ENCODE peak calls at places on chromosome 12, in eight cellular contexts. K is cardiac fibroblast, L is colonic mucosa, F is H9, T is DND-41, I is AG10803, X is WTC11, C is lower lobe of right lung. Q is an unnamed sample.

GRCh38 chr12:60402996-60403395 is 807.2 kb downstream of the SLC16A7 start:
- DNase-seq in K (no peak), L (no peak), F (no peak), T (no peak), I (no peak), X (no peak), C (no peak), Q (no peak)

GRCh38 chr12:99110866-99111265 is 465.8 kb downstream of the APAF1 start:
- DNase-seq in K (no peak), L (no peak), F (no peak), T (no peak), I (no peak), X (no peak), C (no peak), Q (no peak)

GRCh38 chr12:129559756-129560155 is 344.1 kb downstream of the TMEM132D start:
- DNase-seq in K (no peak), L (no peak), F (no peak), T (no peak), I (no peak), X (no peak), C (no peak), Q (no peak)

GRCh38 chr12:78887008-78887407 is 22.4 kb downstream of the SYT1 start:
- DNase-seq in K (peak), L (no peak), F (no peak), T (no peak), I (peak), X (no peak), C (no peak), Q (no peak)

GRCh38 chr12:31021809-31022492 is 51.7 kb upstream of the DDX11 start:
- DNase-seq in K (no peak), L (no peak), F (no peak), T (no peak), I (no peak), X (no peak), C (no peak), Q (no peak)

GRCh38 chr12:13254311-13254710 is 57.8 kb downstream of the EMP1 start:
- DNase-seq in K (no peak), L (no peak), F (no peak), T (no peak), I (no peak), X (no peak), C (no peak), Q (no peak)

GRCh38 chr12:74285773-74286172 is 251.9 kb upstream of the ATXN7L3B start:
- DNase-seq in K (no peak), L (no peak), F (no peak), T (no peak), I (no peak), X (no peak), C (no peak), Q (no peak)

GRCh38 chr12:109719123-109720022 is 5.7 kb downstream of the FAM222A start:
- DNase-seq in K (no peak), L (no peak), F (peak), T (no peak), I (no peak), X (peak), C (no peak), Q (no peak)

GRCh38 chr12:132776816-132777568 is 15.4 kb upstream of the ANKLE2 start:
- DNase-seq in K (peak), L (no peak), F (no peak), T (no peak), I (no peak), X (no peak), C (no peak), Q (no peak)

GRCh38 chr12:113142173-113142885 is 6.8 kb upstream of the RASAL1 start:
- DNase-seq in K (no peak), L (peak), F (no peak), T (no peak), I (no peak), X (no peak), C (peak), Q (no peak)

GRCh38 chr12:1373887-1374286 is 220.5 kb downstream of the FBXL14 start:
- DNase-seq in K (peak), L (no peak), F (no peak), T (no peak), I (peak), X (no peak), C (no peak), Q (no peak)

GRCh38 chr12:114767906-114768697 is 84.1 kb upstream of the TBX3 start:
- DNase-seq in K (peak), L (no peak), F (no peak), T (no peak), I (no peak), X (peak), C (no peak), Q (no peak)

GRCh38 chr12:1922985-1923384 is 4.5 kb upstream of the CACNA2D4 start:
- DNase-seq in K (no peak), L (peak), F (peak), T (no peak), I (no peak), X (no peak), C (peak), Q (no peak)

GRCh38 chr12:29241821-29242591 is 92.9 kb downstream of the FAR2 start:
- DNase-seq in K (peak), L (peak), F (no peak), T (no peak), I (peak), X (no peak), C (no peak), Q (no peak)

GRCh38 chr12:95258146-95258545 is 40.5 kb downstream of the VEZT start:
- DNase-seq in K (no peak), L (no peak), F (no peak), T (no peak), I (no peak), X (no peak), C (no peak), Q (no peak)

GRCh38 chr12:109677323-109677722 is 36.3 kb upstream of the FAM222A start:
- DNase-seq in K (no peak), L (no peak), F (no peak), T (no peak), I (no peak), X (no peak), C (no peak), Q (no peak)

GRCh38 chr12:65835256-65835655 is 11.0 kb downstream of the HMGA2 start:
- DNase-seq in K (no peak), L (no peak), F (no peak), T (no peak), I (no peak), X (no peak), C (no peak), Q (no peak)

GRCh38 chr12:105759172-105759571 is 379.6 kb downstream of the NUAK1 start:
- DNase-seq in K (no peak), L (no peak), F (no peak), T (no peak), I (no peak), X (no peak), C (no peak), Q (no peak)
- TF ChIP-seq CTCF in K (no peak), L (no peak), F (peak), T (no peak), I (no peak), X (no peak), C (no peak), Q (no peak)

DNA sequence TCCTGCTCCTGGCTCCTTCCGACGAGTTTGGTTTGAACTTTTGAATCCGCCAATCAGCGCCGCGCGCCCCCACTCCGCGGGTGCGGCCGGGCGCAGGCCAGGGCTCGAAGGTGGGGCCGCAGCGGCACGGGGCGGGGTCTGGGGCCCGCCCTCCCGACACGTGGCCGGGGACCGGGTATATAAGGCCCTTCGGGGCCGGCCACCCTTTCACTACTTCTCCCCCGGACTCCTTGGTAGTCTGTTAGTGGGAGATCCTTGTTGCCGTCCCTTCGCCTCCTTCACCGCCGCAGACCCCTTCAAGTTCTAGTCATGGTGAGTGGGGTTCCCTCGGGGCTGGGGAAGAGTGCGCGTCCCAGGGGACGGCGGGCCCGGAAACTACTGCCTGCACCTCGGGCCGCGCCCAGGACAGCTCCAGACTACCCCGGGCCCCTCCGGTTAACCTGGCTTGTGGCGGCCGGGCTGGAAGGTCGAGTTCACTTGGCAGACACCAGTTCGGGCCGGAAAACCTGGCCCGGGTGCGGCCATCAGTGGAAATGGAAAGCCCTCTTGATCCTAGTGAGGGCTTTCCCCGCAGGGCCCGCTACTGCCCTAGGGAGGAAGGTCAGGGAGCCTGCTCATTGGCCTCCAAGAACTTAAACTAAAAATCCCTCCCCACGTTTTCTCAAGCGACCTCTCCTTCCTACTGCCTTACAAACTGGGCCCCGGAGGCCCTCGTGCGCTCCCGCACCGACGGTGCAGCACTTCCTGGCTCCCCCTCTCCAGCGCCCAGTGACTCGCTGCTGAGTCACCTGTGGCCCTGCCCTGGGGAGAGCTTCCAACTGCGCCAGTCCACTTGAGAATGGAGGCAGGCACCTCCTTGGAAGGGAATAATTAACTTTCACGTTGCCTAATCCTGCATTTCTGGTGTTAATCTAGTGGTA is at the start of gene TUBA1C:
- DNase-seq in K (peak), L (peak), F (peak), T (peak), I (peak), X (peak), C (peak), Q (peak)
- TF ChIP-seq CTCF in K (peak), L (no peak), F (no peak), T (peak), I (no peak), X (no peak), C (peak), Q (no peak)

DNA sequence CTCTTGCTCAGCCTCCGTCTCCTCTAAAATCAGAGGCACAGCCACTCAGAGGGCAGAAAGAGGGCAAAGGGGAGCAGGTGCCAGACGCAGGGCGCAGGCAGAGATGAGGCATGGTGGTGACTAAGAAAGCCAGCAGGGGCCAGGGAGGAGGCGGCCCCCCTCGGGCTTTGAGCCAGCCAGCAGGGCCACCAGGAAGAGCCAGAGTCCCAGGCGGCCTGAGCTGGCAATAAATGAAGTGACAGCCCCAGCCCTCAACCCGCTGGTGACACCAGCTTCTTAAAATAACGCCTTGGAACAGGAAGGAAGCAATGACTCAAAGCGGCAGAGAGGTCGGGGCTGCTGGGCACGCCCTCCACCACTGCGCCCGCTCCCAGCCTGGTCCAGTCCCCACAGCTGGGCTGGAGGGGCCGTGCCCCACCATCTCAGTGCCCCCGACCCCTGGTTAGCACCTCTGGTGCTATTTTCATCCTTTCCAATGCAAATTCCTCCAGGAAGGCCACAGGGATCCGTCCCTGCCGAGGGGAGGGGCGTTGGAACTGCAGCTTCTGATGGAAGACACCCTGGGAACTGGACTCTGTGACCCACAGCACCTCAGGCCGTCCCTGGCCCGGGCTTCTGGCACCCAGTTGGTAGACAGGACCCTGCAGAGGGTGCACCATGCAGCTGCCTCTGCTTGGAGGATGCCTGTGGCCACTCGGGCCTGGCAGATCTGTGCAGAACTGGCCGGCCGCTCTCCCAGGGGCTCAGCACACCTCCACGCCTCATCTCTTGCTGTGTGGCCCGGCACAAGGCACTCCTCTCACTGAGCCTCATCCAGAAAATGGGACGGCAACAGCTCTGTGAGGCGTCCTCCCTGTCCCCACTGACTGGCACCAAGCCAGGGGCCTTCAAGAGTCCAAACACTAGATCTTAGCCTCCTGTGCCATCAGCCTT is 113.7 kb downstream of the NCOR2 start:
- DNase-seq in K (peak), L (peak), F (no peak), T (peak), I (peak), X (no peak), C (peak), Q (no peak)
- TF ChIP-seq CTCF in K (no peak), L (no peak), F (no peak), T (no peak), I (no peak), X (no peak), C (peak), Q (no peak)

DNA sequence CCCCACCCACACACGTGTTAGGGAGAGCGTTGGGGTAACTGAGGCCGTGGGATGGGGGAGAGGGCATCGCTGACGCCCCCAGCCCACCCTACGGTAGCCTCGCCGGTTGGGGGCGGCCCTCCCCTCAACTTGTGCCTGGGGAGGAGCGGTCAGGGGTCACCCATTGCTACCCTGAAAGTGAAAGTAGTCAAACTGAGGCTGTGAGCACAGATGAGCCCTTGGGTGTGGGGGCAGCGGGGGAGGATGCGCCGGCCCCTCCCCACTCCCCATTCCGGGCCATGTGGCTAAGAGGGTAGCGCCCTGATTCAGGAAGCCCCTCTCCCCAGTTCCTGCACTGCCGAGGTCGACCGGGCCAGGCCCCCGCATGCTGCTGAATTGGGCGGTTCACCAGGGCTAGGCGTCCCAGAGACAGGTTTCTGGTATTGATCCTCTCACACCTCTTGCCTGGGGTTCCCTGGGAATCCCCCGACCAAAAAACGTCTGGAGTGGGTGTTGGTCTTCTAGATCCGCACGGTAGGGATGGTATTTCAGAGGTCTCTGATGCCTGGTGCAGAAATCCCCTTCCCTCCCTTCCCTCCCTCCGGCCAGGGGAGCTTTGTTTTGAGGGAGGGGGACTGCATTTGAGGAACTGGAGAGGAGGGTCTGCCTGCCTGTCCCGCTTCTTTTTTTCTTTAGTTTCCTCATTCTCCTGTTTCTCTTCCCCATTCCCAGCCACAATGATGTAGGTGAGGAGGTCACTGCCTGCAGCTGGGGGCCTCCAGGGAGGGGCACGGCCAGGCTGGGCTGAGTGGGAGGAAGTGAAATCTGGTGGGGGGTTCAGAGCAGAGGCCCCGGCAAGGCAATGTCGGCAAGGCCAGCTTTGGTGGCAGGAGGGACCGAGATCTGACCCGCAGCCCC is 999 bp downstream of the SH2B3 start:
- DNase-seq in K (no peak), L (peak), F (no peak), T (peak), I (no peak), X (no peak), C (peak), Q (no peak)
- TF ChIP-seq CTCF in K (no peak), L (no peak), F (no peak), T (peak), I (no peak), X (no peak), C (no peak), Q (no peak)

GRCh38 chr12:85855305-85855704 is 18.8 kb upstream of the NTS start:
- DNase-seq in K (no peak), L (no peak), F (no peak), T (no peak), I (no peak), X (no peak), C (no peak), Q (no peak)

DNA sequence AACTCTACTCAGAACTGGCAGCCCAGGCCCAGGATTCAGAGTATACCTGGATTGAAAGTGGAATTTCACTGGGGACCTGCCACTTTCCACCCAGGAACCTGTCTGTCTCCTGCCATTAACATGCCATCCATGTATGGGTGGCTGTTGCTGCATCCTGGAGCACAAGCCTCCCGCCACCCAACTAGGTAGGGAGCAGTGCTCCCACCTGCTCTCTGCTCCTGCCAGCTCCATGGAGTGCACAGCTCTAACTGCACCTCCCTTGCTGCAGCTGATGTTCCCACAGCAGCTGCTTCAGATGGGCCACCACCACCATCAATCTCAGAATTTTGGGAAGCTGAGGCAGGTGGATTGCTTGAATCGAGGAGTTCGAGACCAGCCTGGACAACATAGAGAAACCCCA is 17.1 kb upstream of the NTS start:
- DNase-seq in K (no peak), L (no peak), F (no peak), T (no peak), I (no peak), X (no peak), C (no peak), Q (no peak)
- TF ChIP-seq CTCF in K (no peak), L (no peak), F (no peak), T (no peak), I (no peak), X (no peak), C (no peak), Q (no peak)

GRCh38 chr12:120687570-120688289 is 781 bp downstream of the MLEC start:
- DNase-seq in K (no peak), L (peak), F (no peak), T (peak), I (peak), X (peak), C (peak), Q (no peak)

GRCh38 chr12:120686151-120686689 is 729 bp upstream of the MLEC start:
- DNase-seq in K (peak), L (peak), F (peak), T (peak), I (peak), X (peak), C (peak), Q (peak)

GRCh38 chr12:120684523-120684932 is 2.4 kb upstream of the MLEC start:
- DNase-seq in K (no peak), L (no peak), F (no peak), T (no peak), I (peak), X (no peak), C (no peak), Q (no peak)

GRCh38 chr12:120688527-120689071 is 1.6 kb downstream of the MLEC start:
- DNase-seq in K (no peak), L (peak), F (no peak), T (no peak), I (peak), X (no peak), C (no peak), Q (no peak)

GRCh38 chr12:120686690-120687569 is at the start of gene MLEC:
- DNase-seq in K (peak), L (peak), F (peak), T (peak), I (peak), X (peak), C (peak), Q (peak)
- TF ChIP-seq CTCF in K (peak), L (no peak), F (peak), T (peak), I (no peak), X (no peak), C (peak), Q (no peak)

DNA sequence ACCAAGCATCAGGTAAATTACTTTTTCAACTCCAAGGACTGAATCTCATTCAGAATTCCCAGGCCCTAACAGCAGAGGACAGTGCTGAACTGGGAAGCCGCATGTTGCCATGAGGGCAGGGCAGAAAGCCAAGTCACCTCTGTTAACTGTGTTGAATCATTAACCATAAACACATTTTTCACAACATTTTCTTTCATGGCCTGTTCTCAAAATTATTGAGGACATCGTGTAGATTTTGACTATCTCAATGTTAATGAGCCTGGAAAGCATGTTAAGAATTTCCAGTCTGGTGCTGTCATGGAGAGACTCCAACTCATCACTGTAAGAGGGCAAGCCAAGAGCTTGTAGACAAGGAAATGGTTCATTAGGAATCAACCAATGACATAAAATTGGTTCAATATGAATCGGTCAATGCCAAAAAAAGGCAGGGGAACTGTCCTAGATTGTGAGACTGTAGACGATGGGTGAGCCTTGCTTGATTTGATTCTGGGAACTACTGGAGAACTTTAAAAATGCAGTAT is 33.7 kb downstream of the CPM start:
- DNase-seq in K (peak), L (peak), F (no peak), T (no peak), I (peak), X (no peak), C (peak), Q (no peak)
- TF ChIP-seq CTCF in K (peak), L (peak), F (peak), T (no peak), I (peak), X (no peak), C (peak), Q (peak)

GRCh38 chr12:124679533-124680371 is 112.3 kb upstream of the NCOR2 start:
- DNase-seq in K (no peak), L (peak), F (no peak), T (no peak), I (no peak), X (no peak), C (no peak), Q (no peak)
- TF ChIP-seq CTCF in K (no peak), L (no peak), F (no peak), T (no peak), I (no peak), X (no peak), C (no peak), Q (no peak)

DNA sequence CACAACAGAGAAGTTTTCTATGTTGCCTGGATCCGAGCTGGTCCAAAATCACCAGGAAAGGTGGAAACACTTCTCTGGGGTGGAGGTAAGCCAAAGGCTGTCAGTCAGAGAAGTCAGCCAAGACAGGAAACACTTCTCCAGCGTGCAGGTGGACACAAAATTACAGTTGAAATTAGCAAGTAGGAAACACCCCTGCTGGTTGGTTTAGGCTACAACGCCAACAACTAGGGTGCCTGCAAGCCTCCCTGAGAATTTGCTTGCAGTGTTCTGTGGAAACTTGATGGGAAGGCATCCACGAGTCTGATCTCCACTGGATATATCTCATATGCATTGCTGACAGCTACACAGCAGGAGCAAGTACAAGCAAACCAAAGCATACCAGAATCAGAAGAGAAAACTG is 600.5 kb downstream of the RERGL start:
- DNase-seq in K (no peak), L (no peak), F (peak), T (no peak), I (no peak), X (peak), C (no peak), Q (no peak)
- TF ChIP-seq CTCF in K (no peak), L (no peak), F (peak), T (no peak), I (no peak), X (peak), C (no peak), Q (peak)